ENCODE peak calls at places on chromosomes 6 and 20, in six cellular contexts. V, M, X, C, P and U are unnamed samples.

GRCh38 chr6:66128238-66128637 is 421.2 kb upstream of the EYS start:
- DNase-seq in C (no peak), M (no peak), X (no peak), V (no peak), P (no peak), U (no peak)

GRCh38 chr6:5083813-5084191 is 1.3 kb upstream of the PPP1R3G start:
- DNase-seq in M (no peak), P (no peak), C (no peak), V (no peak), X (no peak), U (no peak)

GRCh38 chr20:54103067-54103761 is 32.8 kb upstream of the BCAS1 start:
- DNase-seq in M (peak; percentile 88), V (peak; percentile 99), X (peak; percentile 89), C (peak; percentile 82), P (peak; percentile 82), U (peak; percentile 78)

GRCh38 chr20:46010491-46011405 is 2.0 kb downstream of the MMP9 start:
- DNase-seq in M (no peak), V (no peak), C (no peak), X (peak; percentile 48), P (no peak), U (no peak)

GRCh38 chr6:111944541-111944940 is 71.3 kb upstream of the FYN start:
- DNase-seq in M (no peak), X (no peak), P (no peak), V (no peak), C (no peak), U (no peak)

GRCh38 chr6:7341989-7342742 is 29.2 kb upstream of the SSR1 start:
- DNase-seq in V (no peak), P (no peak), X (no peak), M (no peak), C (no peak), U (no peak)

GRCh38 chr6:138593100-138593877 is 94.0 kb upstream of the NHSL1 start:
- DNase-seq in C (peak; percentile 97), P (peak; percentile 60), X (peak; percentile 47), V (peak; percentile 33), M (no peak), U (peak; percentile 98)

GRCh38 chr20:33181482-33182093 is 13.6 kb downstream of the BPIFA2 start:
- DNase-seq in X (no peak), P (no peak), M (peak; percentile 52), C (no peak), V (no peak), U (no peak)

GRCh38 chr6:30323806-30324205 is 2.9 kb upstream of the TRIM39 start:
- DNase-seq in P (no peak), V (no peak), X (no peak), M (no peak), C (no peak), U (no peak)

GRCh38 chr6:45617441-45617840 is 239.7 kb upstream of the SUPT3H start:
- DNase-seq in M (no peak), P (no peak), V (no peak), C (peak; percentile 44), X (no peak), U (no peak)

GRCh38 chr6:41469951-41470340 is 76.2 kb upstream of the FOXP4 start:
- DNase-seq in X (no peak), V (no peak), M (peak; percentile 40), P (no peak), C (peak; percentile 65), U (no peak)

GRCh38 chr6:24897186-24897585 is 38.6 kb downstream of the RIPOR2 start:
- DNase-seq in M (no peak), V (no peak), C (no peak), P (no peak), X (no peak), U (no peak)

GRCh38 chr6:17038316-17038715 is 63.5 kb upstream of the STMND1 start:
- DNase-seq in M (no peak), C (peak; percentile 59), P (no peak), V (no peak), X (no peak), U (no peak)

GRCh38 chr20:48679603-48680002 is 148.2 kb downstream of the PREX1 start:
- DNase-seq in M (peak; percentile 86), C (no peak), P (peak; percentile 44), X (peak; percentile 24), V (peak; percentile 87), U (no peak)

GRCh38 chr6:22194188-22194921 is 102.5 kb downstream of the PRL start:
- DNase-seq in X (no peak), V (no peak), P (no peak), C (no peak), M (no peak), U (no peak)

GRCh38 chr6:42017021-42017643 is 33.2 kb upstream of the TAF8 start:
- DNase-seq in P (no peak), M (no peak), V (no peak), C (peak; percentile 85), X (peak; percentile 63), U (peak; percentile 88)

GRCh38 chr6:110881929-110882629 is 7.5 kb downstream of the AMD1 start:
- DNase-seq in X (no peak), M (no peak), V (no peak), C (peak; percentile 13), P (no peak), U (no peak)